ENCODE peak calls at places on chromosomes 5 and 9, in eight cellular contexts. One of them, this sample, is unnamed.

GRCh38 chr5:176901260-176902101 is 2.3 kb upstream of the HK3 start:
- DNase-seq in AG04450: no peak
- DNase-seq in SK-N-MC: no peak
- DNase-seq in CD8-positive, alpha-beta T cell: no peak
- DNase-seq in naive thymus-derived CD4-positive, alpha-beta T cell: no peak
- DNase-seq in fibroblast of lung: no peak
- DNase-seq in WERI-Rb-1: no peak
- DNase-seq in CD4-positive, alpha-beta T cell: no peak
- DNase-seq in this sample: no peak

GRCh38 chr5:6504677-6505414 is 56.2 kb downstream of the UBE2QL1 start:
- DNase-seq in SK-N-MC: no peak
- DNase-seq in naive thymus-derived CD4-positive, alpha-beta T cell: no peak
- DNase-seq in WERI-Rb-1: no peak
- DNase-seq in CD4-positive, alpha-beta T cell: no peak
- DNase-seq in CD8-positive, alpha-beta T cell: no peak
- DNase-seq in fibroblast of lung: no peak
- DNase-seq in AG04450: no peak
- DNase-seq in this sample: no peak

GRCh38 chr5:95087819-95088317 is 197.0 kb downstream of the MCTP1 start:
- DNase-seq in SK-N-MC: no peak
- DNase-seq in fibroblast of lung: no peak
- DNase-seq in CD4-positive, alpha-beta T cell: no peak
- DNase-seq in CD8-positive, alpha-beta T cell: no peak
- DNase-seq in WERI-Rb-1: no peak
- DNase-seq in AG04450: no peak
- DNase-seq in naive thymus-derived CD4-positive, alpha-beta T cell: no peak
- DNase-seq in this sample: no peak

GRCh38 chr5:67257063-67257462 is 60.5 kb upstream of the CD180 start:
- DNase-seq in AG04450: no peak
- DNase-seq in naive thymus-derived CD4-positive, alpha-beta T cell: no peak
- DNase-seq in fibroblast of lung: no peak
- DNase-seq in CD8-positive, alpha-beta T cell: no peak
- DNase-seq in SK-N-MC: no peak
- DNase-seq in CD4-positive, alpha-beta T cell: no peak
- DNase-seq in WERI-Rb-1: no peak
- DNase-seq in this sample: no peak

GRCh38 chr9:7394007-7394774 is 405.4 kb downstream of the DMAC1 start:
- DNase-seq in naive thymus-derived CD4-positive, alpha-beta T cell: no peak
- DNase-seq in fibroblast of lung: no peak
- DNase-seq in CD8-positive, alpha-beta T cell: no peak
- DNase-seq in CD4-positive, alpha-beta T cell: no peak
- DNase-seq in SK-N-MC: no peak
- DNase-seq in WERI-Rb-1: no peak
- DNase-seq in AG04450: no peak
- DNase-seq in this sample: no peak

GRCh38 chr5:67268233-67269011 is 71.8 kb upstream of the CD180 start:
- DNase-seq in fibroblast of lung: peak; percentile 100
- DNase-seq in CD8-positive, alpha-beta T cell: no peak
- DNase-seq in SK-N-MC: no peak
- DNase-seq in WERI-Rb-1: no peak
- DNase-seq in naive thymus-derived CD4-positive, alpha-beta T cell: no peak
- DNase-seq in AG04450: peak; percentile 95
- DNase-seq in CD4-positive, alpha-beta T cell: no peak
- DNase-seq in this sample: peak; percentile 72

GRCh38 chr5:143541943-143542797 is 138.7 kb upstream of the NR3C1 start:
- DNase-seq in CD8-positive, alpha-beta T cell: no peak
- DNase-seq in fibroblast of lung: no peak
- DNase-seq in SK-N-MC: no peak
- DNase-seq in AG04450: no peak
- DNase-seq in naive thymus-derived CD4-positive, alpha-beta T cell: no peak
- DNase-seq in WERI-Rb-1: peak; percentile 12
- DNase-seq in CD4-positive, alpha-beta T cell: no peak
- DNase-seq in this sample: no peak

GRCh38 chr5:139740138-139740992 is 55.2 kb upstream of the PSD2 start:
- DNase-seq in SK-N-MC: no peak
- DNase-seq in fibroblast of lung: no peak
- DNase-seq in AG04450: no peak
- DNase-seq in CD8-positive, alpha-beta T cell: no peak
- DNase-seq in WERI-Rb-1: no peak
- DNase-seq in naive thymus-derived CD4-positive, alpha-beta T cell: no peak
- DNase-seq in CD4-positive, alpha-beta T cell: no peak
- DNase-seq in this sample: no peak

GRCh38 chr5:134097221-134097620 is 17.3 kb upstream of the TCF7 start:
- DNase-seq in AG04450: no peak
- DNase-seq in WERI-Rb-1: no peak
- DNase-seq in fibroblast of lung: no peak
- DNase-seq in SK-N-MC: no peak
- DNase-seq in CD8-positive, alpha-beta T cell: no peak
- DNase-seq in CD4-positive, alpha-beta T cell: no peak
- DNase-seq in naive thymus-derived CD4-positive, alpha-beta T cell: no peak
- DNase-seq in this sample: no peak

GRCh38 chr5:41415242-41415641 is 95.2 kb downstream of the PLCXD3 start:
- DNase-seq in WERI-Rb-1: no peak
- DNase-seq in SK-N-MC: no peak
- DNase-seq in AG04450: no peak
- DNase-seq in naive thymus-derived CD4-positive, alpha-beta T cell: no peak
- DNase-seq in fibroblast of lung: no peak
- DNase-seq in CD4-positive, alpha-beta T cell: no peak
- DNase-seq in CD8-positive, alpha-beta T cell: no peak
- DNase-seq in this sample: no peak

GRCh38 chr5:41416336-41416735 is 94.1 kb downstream of the PLCXD3 start:
- DNase-seq in CD8-positive, alpha-beta T cell: no peak
- DNase-seq in naive thymus-derived CD4-positive, alpha-beta T cell: no peak
- DNase-seq in SK-N-MC: no peak
- DNase-seq in CD4-positive, alpha-beta T cell: no peak
- DNase-seq in WERI-Rb-1: no peak
- DNase-seq in fibroblast of lung: no peak
- DNase-seq in AG04450: no peak
- DNase-seq in this sample: no peak

GRCh38 chr5:41414598-41414997 is 95.8 kb downstream of the PLCXD3 start:
- DNase-seq in SK-N-MC: no peak
- DNase-seq in CD8-positive, alpha-beta T cell: no peak
- DNase-seq in fibroblast of lung: peak; percentile 94
- DNase-seq in AG04450: peak; percentile 70
- DNase-seq in naive thymus-derived CD4-positive, alpha-beta T cell: no peak
- DNase-seq in CD4-positive, alpha-beta T cell: no peak
- DNase-seq in WERI-Rb-1: no peak
- DNase-seq in this sample: no peak

GRCh38 chr5:41418220-41419031 is 92.0 kb downstream of the PLCXD3 start:
- DNase-seq in fibroblast of lung: peak; percentile 78
- DNase-seq in WERI-Rb-1: no peak
- DNase-seq in AG04450: peak; percentile 23
- DNase-seq in SK-N-MC: no peak
- DNase-seq in naive thymus-derived CD4-positive, alpha-beta T cell: no peak
- DNase-seq in CD8-positive, alpha-beta T cell: no peak
- DNase-seq in CD4-positive, alpha-beta T cell: no peak
- DNase-seq in this sample: no peak

GRCh38 chr5:41420509-41421067 is 89.8 kb downstream of the PLCXD3 start:
- DNase-seq in SK-N-MC: no peak
- DNase-seq in CD4-positive, alpha-beta T cell: no peak
- DNase-seq in naive thymus-derived CD4-positive, alpha-beta T cell: no peak
- DNase-seq in fibroblast of lung: no peak
- DNase-seq in WERI-Rb-1: no peak
- DNase-seq in AG04450: no peak
- DNase-seq in CD8-positive, alpha-beta T cell: no peak
- DNase-seq in this sample: no peak
- H3K27ac ChIP-seq in SK-N-MC: no peak overlapping the region
- H3K27ac ChIP-seq in CD4-positive, alpha-beta T cell: no peak overlapping the region
- H3K27ac ChIP-seq in naive thymus-derived CD4-positive, alpha-beta T cell: no peak overlapping the region
- H3K27ac ChIP-seq in fibroblast of lung: no peak overlapping the region
- H3K27ac ChIP-seq in WERI-Rb-1: no peak overlapping the region
- H3K27ac ChIP-seq in AG04450: no peak overlapping the region
- H3K27ac ChIP-seq in CD8-positive, alpha-beta T cell: no peak overlapping the region
- H3K27ac ChIP-seq in this sample: no peak overlapping the region

DNA sequence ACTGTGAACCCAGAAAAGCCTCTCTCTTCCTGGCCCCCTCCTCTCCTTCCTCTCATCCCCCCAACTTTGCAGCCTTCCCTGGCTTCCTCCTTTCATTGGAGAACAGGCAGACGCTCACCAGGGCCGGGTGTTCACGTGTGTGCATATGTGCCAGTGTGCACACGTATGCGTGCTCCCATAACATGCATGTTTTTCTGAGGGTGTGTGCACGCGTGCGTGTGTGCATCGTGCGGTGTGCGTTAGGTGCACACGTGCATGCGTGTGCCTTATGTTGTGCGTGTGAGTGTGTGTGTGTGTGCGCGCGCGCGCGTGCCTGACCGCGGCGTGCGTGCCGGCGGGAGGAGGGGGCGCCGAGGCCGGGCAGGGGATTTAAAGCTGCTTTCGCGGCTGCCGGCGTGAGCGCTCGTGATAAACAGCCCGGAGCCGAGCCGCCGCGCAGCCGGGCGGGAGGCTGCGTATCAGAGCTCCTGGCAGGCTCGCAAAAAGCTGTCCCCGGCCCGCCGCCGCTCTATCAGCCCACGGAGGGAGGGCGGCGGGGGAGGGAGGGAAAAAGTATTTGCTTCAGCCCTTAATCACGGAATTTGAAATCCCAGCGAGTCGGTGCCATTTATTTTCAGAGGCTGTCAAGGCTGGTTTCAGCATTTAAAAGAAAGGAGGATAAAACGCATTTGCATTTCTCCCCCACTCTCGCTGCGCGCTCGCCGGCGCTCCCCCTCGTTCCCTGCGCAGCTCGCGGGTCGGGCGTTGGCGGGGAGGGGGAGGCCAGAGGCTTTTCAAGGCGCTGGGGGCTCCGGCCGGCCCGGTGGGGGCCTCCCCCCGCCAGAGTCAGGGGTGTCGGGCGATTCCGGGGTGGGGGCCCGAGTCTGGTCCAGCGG is 183.9 kb downstream of the C9orf50 start:
- DNase-seq in naive thymus-derived CD4-positive, alpha-beta T cell: peak; percentile 36
- DNase-seq in AG04450: no peak
- DNase-seq in SK-N-MC: no peak
- DNase-seq in fibroblast of lung: peak; percentile 50
- DNase-seq in CD4-positive, alpha-beta T cell: peak; percentile 42
- DNase-seq in CD8-positive, alpha-beta T cell: peak; percentile 74
- DNase-seq in WERI-Rb-1: peak; percentile 89
- DNase-seq in this sample: peak; percentile 50
- H3K27ac ChIP-seq in naive thymus-derived CD4-positive, alpha-beta T cell: peak overlapping the region; percentile 32
- H3K27ac ChIP-seq in AG04450: peak overlapping the region; percentile 31
- H3K27ac ChIP-seq in SK-N-MC: peak overlapping the region; percentile 83
- H3K27ac ChIP-seq in fibroblast of lung: no peak overlapping the region
- H3K27ac ChIP-seq in CD4-positive, alpha-beta T cell: no peak overlapping the region
- H3K27ac ChIP-seq in CD8-positive, alpha-beta T cell: no peak overlapping the region
- H3K27ac ChIP-seq in WERI-Rb-1: peak overlapping the region; percentile 91
- H3K27ac ChIP-seq in this sample: peak overlapping the region; percentile 74

GRCh38 chr5:157547909-157548512 is 27.6 kb downstream of the ADAM19 start:
- DNase-seq in AG04450: no peak
- DNase-seq in SK-N-MC: no peak
- DNase-seq in fibroblast of lung: no peak
- DNase-seq in naive thymus-derived CD4-positive, alpha-beta T cell: no peak
- DNase-seq in CD4-positive, alpha-beta T cell: no peak
- DNase-seq in CD8-positive, alpha-beta T cell: no peak
- DNase-seq in WERI-Rb-1: no peak
- DNase-seq in this sample: no peak
- H3K27ac ChIP-seq in AG04450: peak overlapping the region; percentile 99
- H3K27ac ChIP-seq in SK-N-MC: no peak overlapping the region
- H3K27ac ChIP-seq in fibroblast of lung: peak overlapping the region; percentile 72
- H3K27ac ChIP-seq in naive thymus-derived CD4-positive, alpha-beta T cell: no peak overlapping the region
- H3K27ac ChIP-seq in CD4-positive, alpha-beta T cell: no peak overlapping the region
- H3K27ac ChIP-seq in CD8-positive, alpha-beta T cell: no peak overlapping the region
- H3K27ac ChIP-seq in WERI-Rb-1: no peak overlapping the region
- H3K27ac ChIP-seq in this sample: no peak overlapping the region

GRCh38 chr5:80034962-80035821 is at the start of gene THBS4:
- DNase-seq in WERI-Rb-1: peak; percentile 14
- DNase-seq in SK-N-MC: no peak
- DNase-seq in CD8-positive, alpha-beta T cell: no peak
- DNase-seq in AG04450: no peak
- DNase-seq in naive thymus-derived CD4-positive, alpha-beta T cell: no peak
- DNase-seq in CD4-positive, alpha-beta T cell: no peak
- DNase-seq in fibroblast of lung: no peak
- DNase-seq in this sample: no peak
- H3K27ac ChIP-seq in WERI-Rb-1: no peak within 1 kb of the TSS
- H3K27ac ChIP-seq in SK-N-MC: no peak within 1 kb of the TSS
- H3K27ac ChIP-seq in CD8-positive, alpha-beta T cell: no peak within 1 kb of the TSS
- H3K27ac ChIP-seq in AG04450: no peak within 1 kb of the TSS
- H3K27ac ChIP-seq in naive thymus-derived CD4-positive, alpha-beta T cell: no peak within 1 kb of the TSS
- H3K27ac ChIP-seq in CD4-positive, alpha-beta T cell: no peak within 1 kb of the TSS
- H3K27ac ChIP-seq in fibroblast of lung: no peak within 1 kb of the TSS
- H3K27ac ChIP-seq in this sample: no peak within 1 kb of the TSS

DNA sequence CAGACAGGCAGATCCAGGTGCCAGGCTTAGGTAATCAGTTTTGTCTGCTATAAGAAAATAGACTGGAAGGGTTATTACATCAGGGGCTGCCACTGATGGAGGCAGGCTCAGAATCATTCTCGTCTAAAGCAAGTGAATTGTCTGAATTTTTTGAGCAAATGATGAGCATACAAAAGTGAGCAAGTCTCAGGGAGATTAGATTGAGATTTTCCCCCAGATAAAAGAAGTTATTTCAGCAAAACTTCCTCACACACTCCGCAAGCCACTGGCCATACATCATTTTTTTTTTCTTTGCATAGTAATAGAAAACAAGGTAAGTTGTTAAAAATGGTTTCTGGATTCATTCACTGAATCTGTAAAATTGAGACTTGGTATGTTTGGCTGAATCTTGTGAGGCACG is 52.9 kb downstream of the ZNF462 start:
- DNase-seq in WERI-Rb-1: no peak
- DNase-seq in fibroblast of lung: no peak
- DNase-seq in CD8-positive, alpha-beta T cell: no peak
- DNase-seq in CD4-positive, alpha-beta T cell: no peak
- DNase-seq in SK-N-MC: no peak
- DNase-seq in naive thymus-derived CD4-positive, alpha-beta T cell: no peak
- DNase-seq in AG04450: no peak
- DNase-seq in this sample: no peak
- H3K27ac ChIP-seq in WERI-Rb-1: no peak overlapping the region
- H3K27ac ChIP-seq in fibroblast of lung: peak overlapping the region; percentile 16
- H3K27ac ChIP-seq in CD8-positive, alpha-beta T cell: no peak overlapping the region
- H3K27ac ChIP-seq in CD4-positive, alpha-beta T cell: no peak overlapping the region
- H3K27ac ChIP-seq in SK-N-MC: no peak overlapping the region
- H3K27ac ChIP-seq in naive thymus-derived CD4-positive, alpha-beta T cell: no peak overlapping the region
- H3K27ac ChIP-seq in AG04450: no peak overlapping the region
- H3K27ac ChIP-seq in this sample: no peak overlapping the region

GRCh38 chr9:136826188-136826541 is 16.1 kb upstream of the AJM1 start:
- DNase-seq in SK-N-MC: no peak
- DNase-seq in WERI-Rb-1: no peak
- DNase-seq in CD4-positive, alpha-beta T cell: no peak
- DNase-seq in naive thymus-derived CD4-positive, alpha-beta T cell: no peak
- DNase-seq in AG04450: no peak
- DNase-seq in CD8-positive, alpha-beta T cell: no peak
- DNase-seq in fibroblast of lung: no peak
- DNase-seq in this sample: no peak
- H3K27ac ChIP-seq in SK-N-MC: no peak overlapping the region
- H3K27ac ChIP-seq in WERI-Rb-1: no peak overlapping the region
- H3K27ac ChIP-seq in CD4-positive, alpha-beta T cell: no peak overlapping the region
- H3K27ac ChIP-seq in naive thymus-derived CD4-positive, alpha-beta T cell: no peak overlapping the region
- H3K27ac ChIP-seq in AG04450: no peak overlapping the region
- H3K27ac ChIP-seq in CD8-positive, alpha-beta T cell: no peak overlapping the region
- H3K27ac ChIP-seq in fibroblast of lung: no peak overlapping the region
- H3K27ac ChIP-seq in this sample: no peak overlapping the region

This sample was measured in caudate nucleus.